ENCODE peak calls at places on chromosomes 6 and 20, in five cellular contexts. S, C, D, N and X are unnamed samples.
A peak's percentile ranks its signal among the peaks of the same experiment; 100 is the strongest.

GRCh38 chr20:5100684-5101347 is 18.9 kb downstream of the PCNA start:
- DNase-seq in D (peak; percentile 39), C (peak; percentile 73), S (peak; percentile 61), N (peak; percentile 56), X (no peak)

GRCh38 chr20:46022411-46023147 is 6.4 kb upstream of the SLC12A5 start:
- DNase-seq in S (no peak), C (peak; percentile 86), D (no peak), N (peak; percentile 23), X (no peak)

GRCh38 chr6:90219168-90219985 is 77.3 kb downstream of the BACH2 start:
- DNase-seq in C (peak; percentile 43), D (no peak), S (peak; percentile 97), N (no peak), X (no peak)

GRCh38 chr20:6576721-6577120 is 190.8 kb upstream of the BMP2 start:
- DNase-seq in S (peak; percentile 44), N (no peak), D (no peak), C (no peak), X (no peak)

GRCh38 chr20:43941476-43942212 is 27.0 kb downstream of the TOX2 start:
- DNase-seq in D (no peak), C (no peak), S (no peak), N (peak; percentile 34), X (no peak)

GRCh38 chr6:100346828-100347227 is 117.9 kb downstream of the SIM1 start:
- DNase-seq in N (peak; percentile 48), S (peak; percentile 52), D (no peak), C (no peak), X (peak; percentile 15)

GRCh38 chr20:62908971-62909791 is 17.1 kb downstream of the DIDO1 start:
- DNase-seq in S (no peak), N (no peak), C (no peak), D (no peak), X (no peak)

GRCh38 chr20:38633577-38634093 is 32.0 kb downstream of the ARHGAP40 start:
- DNase-seq in D (peak; percentile 44), C (peak; percentile 75), S (peak; percentile 28), N (peak; percentile 30), X (no peak)

GRCh38 chr6:5259428-5259827 is 1.3 kb downstream of the LYRM4 start:
- DNase-seq in S (no peak), N (peak; percentile 70), C (no peak), D (no peak), X (no peak)

GRCh38 chr6:132614554-132614953 is 9.5 kb downstream of the TAAR2 start:
- DNase-seq in S (no peak), N (peak; percentile 68), C (no peak), D (peak; percentile 7), X (no peak)

GRCh38 chr6:138289739-138290138 is 71.4 kb upstream of the PBOV1 start:
- DNase-seq in S (no peak), C (peak; percentile 35), D (no peak), N (peak; percentile 29), X (no peak)

GRCh38 chr6:137136065-137136464 is 37.4 kb downstream of the IL22RA2 start:
- DNase-seq in S (peak; percentile 14), N (no peak), C (no peak), D (no peak), X (no peak)

GRCh38 chr20:22771706-22772105 is 187.3 kb upstream of the FOXA2 start:
- DNase-seq in N (peak; percentile 36), S (no peak), D (no peak), C (no peak), X (no peak)

GRCh38 chr6:71181565-71181964 is 107.0 kb upstream of the OGFRL1 start:
- DNase-seq in D (peak; percentile 13), C (peak; percentile 52), N (peak; percentile 81), S (peak; percentile 52), X (peak; percentile 5)

GRCh38 chr6:30752164-30752927 is 8.0 kb upstream of the IER3 start:
- DNase-seq in C (no peak), D (peak; percentile 99), N (peak; percentile 100), S (peak; percentile 100), X (peak; percentile 99)

GRCh38 chr6:144104898-144105487 is 9.6 kb upstream of the SF3B5 start:
- DNase-seq in D (peak; percentile 59), S (peak; percentile 87), C (peak; percentile 64), N (peak; percentile 60), X (peak; percentile 7)

GRCh38 chr6:82331031-82331773 is 32.4 kb upstream of the TPBG start:
- DNase-seq in S (peak; percentile 28), C (peak; percentile 37), D (no peak), N (peak; percentile 92), X (peak; percentile 38)

GRCh38 chr20:44295995-44296394 is 15.0 kb downstream of the FITM2 start:
- DNase-seq in D (no peak), C (no peak), S (no peak), N (no peak), X (no peak)

GRCh38 chr6:144559865-144560603 is 274.9 kb downstream of the UTRN start:
- DNase-seq in S (peak; percentile 25), D (no peak), C (no peak), N (no peak), X (no peak)

GRCh38 chr6:37840143-37840939 is 20.8 kb downstream of the ZFAND3 start:
- DNase-seq in D (no peak), N (no peak), C (no peak), S (peak; percentile 39), X (no peak)

GRCh38 chr6:101202975-101203374 is 190.5 kb upstream of the GRIK2 start:
- DNase-seq in C (no peak), N (no peak), D (no peak), S (no peak), X (no peak)

GRCh38 chr6:104771258-104771832 is 88.4 kb downstream of the HACE1 start:
- DNase-seq in D (no peak), N (no peak), S (peak; percentile 50), C (no peak), X (no peak)
- H4K20me1 ChIP-seq in D (no peaks in the 10 kb centered on the region), N (no peaks in the 10 kb centered on the region), S (no peaks in the 10 kb centered on the region), C (peaks cover 2% of the 10 kb centered on the region), X (no peaks in the 10 kb centered on the region)

DNA sequence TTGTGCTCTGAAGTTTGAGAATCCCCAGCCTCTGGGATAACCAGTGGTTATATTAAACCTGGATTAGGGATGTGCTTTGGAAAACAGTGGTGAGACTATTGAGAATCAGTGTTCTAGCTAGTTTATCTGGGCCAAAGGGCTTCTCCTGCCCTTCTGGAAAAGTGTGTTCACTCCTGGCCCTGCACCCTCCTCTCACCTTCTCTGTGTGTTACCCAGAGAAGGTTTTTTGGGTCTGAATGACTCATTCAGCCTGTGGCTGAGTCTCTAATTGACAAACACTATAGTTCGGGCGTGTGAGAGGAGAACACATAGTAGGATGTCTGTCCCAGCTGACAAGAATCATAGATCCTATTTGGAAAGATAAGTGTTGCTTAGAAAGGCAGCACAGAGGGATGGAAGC is 66.7 kb downstream of the LRRC1 start:
- DNase-seq in D (no peak), N (peak; percentile 42), C (no peak), S (no peak), X (no peak)
- H3K4me1 ChIP-seq in D (peaks cover 6% of the 10 kb centered on the region), N (peaks cover 44% of the 10 kb centered on the region), C (peaks cover 26% of the 10 kb centered on the region), S (peaks cover 2% of the 10 kb centered on the region), X (peaks cover 41% of the 10 kb centered on the region)

GRCh38 chr20:50746138-50746940 is 15.0 kb downstream of the PARD6B start:
- DNase-seq in C (no peak), S (peak; percentile 27), N (peak; percentile 48), D (no peak), X (no peak)
- H3K9ac ChIP-seq in C (no peak overlapping the region), S (no peak overlapping the region), N (no peak overlapping the region), D (peak overlapping the region; percentile 15), X (no peak overlapping the region)

GRCh38 chr20:34396408-34396807 is 33.3 kb downstream of the ITCH start:
- DNase-seq in D (no peak), N (no peak), S (no peak), C (no peak), X (no peak)
- H4K20me1 ChIP-seq in D (peaks cover 6% of the 10 kb centered on the region), N (no peaks in the 10 kb centered on the region), S (peaks cover 1% of the 10 kb centered on the region), C (peaks cover 69% of the 10 kb centered on the region), X (peaks cover 10% of the 10 kb centered on the region)

DNA sequence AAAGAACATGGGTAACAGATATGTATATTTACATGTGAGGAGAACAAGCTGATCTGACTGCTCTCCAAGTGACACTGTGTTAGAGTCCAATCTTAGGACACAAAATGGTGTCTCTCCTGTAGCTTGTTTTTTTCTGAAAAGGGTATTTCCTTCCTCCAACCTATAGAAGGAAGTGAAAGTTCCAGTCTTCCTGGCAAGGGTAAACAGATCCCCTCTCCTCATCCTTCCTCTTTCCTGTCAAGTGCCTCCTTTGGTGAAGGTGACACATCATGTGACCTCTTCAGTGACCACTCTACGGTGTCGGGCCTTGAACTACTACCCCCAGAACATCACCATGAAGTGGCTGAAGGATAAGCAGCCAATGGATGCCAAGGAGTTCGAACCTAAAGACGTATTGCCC is 5.2 kb downstream of the HFE start:
- DNase-seq in N (no peak), C (no peak), S (no peak), D (no peak), X (no peak)
- H3K4me1 ChIP-seq in N (peaks cover 8% of the 10 kb centered on the region), C (peaks cover 5% of the 10 kb centered on the region), S (peaks cover 2% of the 10 kb centered on the region), D (peaks cover 3% of the 10 kb centered on the region), X (peaks cover 9% of the 10 kb centered on the region)

GRCh38 chr20:10190456-10190855 is 28.2 kb upstream of the SNAP25 start:
- DNase-seq in S (no peak), C (no peak), N (no peak), D (no peak), X (no peak)
- H3K9ac ChIP-seq in S (no peak overlapping the region), C (no peak overlapping the region), N (no peak overlapping the region), D (no peak overlapping the region), X (no peak overlapping the region)

GRCh38 chr6:170314983-170315382 is 8.4 kb downstream of the FAM120B start:
- DNase-seq in N (no peak), D (no peak), C (no peak), S (no peak), X (no peak)
- H4K20me1 ChIP-seq in N (no peaks in the 10 kb centered on the region), D (no peaks in the 10 kb centered on the region), C (peaks cover 61% of the 10 kb centered on the region), S (peaks cover 2% of the 10 kb centered on the region), X (no peaks in the 10 kb centered on the region)

DNA sequence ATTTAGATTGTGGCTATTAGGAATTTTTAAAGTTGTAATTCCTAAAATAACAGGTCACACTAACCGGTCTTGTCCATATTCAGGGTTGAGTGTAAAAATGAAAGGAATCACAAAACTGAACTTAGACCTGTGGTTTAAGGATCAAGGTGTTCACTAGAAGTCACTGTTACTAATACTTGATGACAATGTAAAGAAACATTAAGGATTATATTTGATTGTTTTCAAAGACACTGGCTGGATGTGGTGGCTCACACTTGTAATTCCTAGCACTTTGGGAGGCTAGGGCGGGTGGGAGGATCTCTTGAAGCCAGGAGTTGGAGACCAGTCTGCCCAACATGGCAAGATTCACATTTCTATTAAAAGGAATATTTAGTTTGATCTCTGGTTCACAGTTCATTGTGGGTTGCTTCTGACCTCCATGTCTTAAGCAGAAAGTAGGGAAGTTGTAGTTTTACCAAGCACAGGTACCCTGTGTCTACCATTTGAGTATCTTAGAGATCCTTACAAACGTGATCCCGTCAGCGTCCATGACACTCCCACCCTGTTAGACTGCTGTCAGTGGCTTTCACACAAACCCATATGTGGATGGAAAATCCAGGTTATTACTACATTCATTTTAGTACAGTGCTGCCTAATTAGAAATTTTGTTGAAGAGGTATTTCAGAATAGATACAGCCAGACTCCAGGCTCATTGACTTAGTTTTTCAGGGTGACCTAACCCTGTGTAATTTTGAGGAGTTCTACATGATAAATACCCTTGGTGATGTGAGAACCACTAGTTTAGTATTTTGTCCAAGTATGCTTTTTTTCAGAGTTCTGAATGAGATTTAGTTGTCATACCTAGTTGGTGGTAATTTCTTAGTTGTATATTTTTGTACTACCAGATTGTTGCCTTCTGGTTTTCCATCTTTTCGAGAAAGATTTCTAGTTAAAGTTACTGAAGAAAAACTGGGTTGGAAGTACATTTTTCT is 10.2 kb downstream of the SRSF3 start:
- DNase-seq in C (no peak), D (no peak), S (no peak), N (no peak), X (no peak)
- H3K4me1 ChIP-seq in C (peaks cover 24% of the 10 kb centered on the region), D (peaks cover 9% of the 10 kb centered on the region), S (peaks cover 16% of the 10 kb centered on the region), N (peaks cover 50% of the 10 kb centered on the region), X (peaks cover 54% of the 10 kb centered on the region)

GRCh38 chr6:46381057-46381456 is 110.2 kb downstream of the RCAN2 start:
- DNase-seq in D (no peak), S (no peak), N (no peak), C (no peak), X (no peak)
- H3K9ac ChIP-seq in D (no peak overlapping the region), S (no peak overlapping the region), N (no peak overlapping the region), C (no peak overlapping the region), X (no peak overlapping the region)